ENCODE peak calls at places on chromosomes 5 and 9, in four cellular contexts. K, M, G and C are unnamed samples.

GRCh38 chr5:132086277-132086794 is 12.7 kb downstream of the CSF2 start:
- DNase-seq in K (no peak), M (peak), G (no peak), C (peak)

GRCh38 chr9:113600871-113601545 is 137.5 kb downstream of the RGS3 start:
- DNase-seq in K (no peak), M (no peak), G (no peak), C (no peak)

GRCh38 chr5:173624276-173624675 is 7.8 kb upstream of the BOD1 start:
- DNase-seq in K (no peak), M (no peak), G (no peak), C (no peak)

GRCh38 chr5:548256-548655 is 24.0 kb upstream of the SLC9A3 start:
- DNase-seq in K (no peak), M (peak), G (peak), C (no peak)

GRCh38 chr5:56496581-56497063 is 263.5 kb upstream of the ANKRD55 start:
- DNase-seq in K (no peak), M (no peak), G (peak), C (no peak)

GRCh38 chr5:116520706-116521105 is 53.9 kb downstream of the SEMA6A start:
- DNase-seq in K (no peak), M (no peak), G (no peak), C (no peak)

GRCh38 chr5:11355491-11355890 is 548.8 kb downstream of the CTNND2 start:
- DNase-seq in K (no peak), M (no peak), G (no peak), C (no peak)

GRCh38 chr5:173329370-173330150 is 1.3 kb upstream of the STC2 start:
- DNase-seq in K (peak), M (no peak), G (no peak), C (no peak)